ENCODE peak calls at places on chromosomes 6 and 20, in nine cellular contexts. One of them, this sample, is unnamed.

GRCh38 chr20:47509104-47509661 is 7.5 kb downstream of the NCOA3 start:
- DNase-seq in AG20443: no peak
- DNase-seq in lower lobe of right lung: no peak
- DNase-seq in GM12864: no peak
- DNase-seq in lower leg skin: no peak
- DNase-seq in stimulated activated CD4-positive, alpha-beta T cell treated with anti-CD3 and anti-CD28 coated beads, Interleukin-2, amount 100 ng/mL, for 48 hours: no peak
- DNase-seq in NCI-H748 treated with DMSO at 0.1 percent for 48 hours: no peak
- DNase-seq in CD4-positive, alpha-beta memory T cell: no peak
- DNase-seq in upper lobe of left lung: no peak
- DNase-seq in this sample: no peak

GRCh38 chr20:34431168-34431567 is 68.1 kb downstream of the ITCH start:
- DNase-seq in AG20443: no peak
- DNase-seq in lower lobe of right lung: no peak
- DNase-seq in GM12864: no peak
- DNase-seq in lower leg skin: no peak
- DNase-seq in stimulated activated CD4-positive, alpha-beta T cell treated with anti-CD3 and anti-CD28 coated beads, Interleukin-2, amount 100 ng/mL, for 48 hours: no peak
- DNase-seq in NCI-H748 treated with DMSO at 0.1 percent for 48 hours: no peak
- DNase-seq in CD4-positive, alpha-beta memory T cell: no peak
- DNase-seq in upper lobe of left lung: no peak
- DNase-seq in this sample: no peak

GRCh38 chr6:35083507-35083906 is 57.6 kb downstream of the TCP11 start:
- DNase-seq in AG20443: no peak
- DNase-seq in lower lobe of right lung: no peak
- DNase-seq in GM12864: no peak
- DNase-seq in lower leg skin: no peak
- DNase-seq in stimulated activated CD4-positive, alpha-beta T cell treated with anti-CD3 and anti-CD28 coated beads, Interleukin-2, amount 100 ng/mL, for 48 hours: no peak
- DNase-seq in NCI-H748 treated with DMSO at 0.1 percent for 48 hours: no peak
- DNase-seq in CD4-positive, alpha-beta memory T cell: no peak
- DNase-seq in upper lobe of left lung: no peak
- DNase-seq in this sample: no peak

GRCh38 chr6:20350215-20350614 is 51.5 kb upstream of the E2F3 start:
- DNase-seq in AG20443: no peak
- DNase-seq in lower lobe of right lung: no peak
- DNase-seq in GM12864: no peak
- DNase-seq in lower leg skin: no peak
- DNase-seq in stimulated activated CD4-positive, alpha-beta T cell treated with anti-CD3 and anti-CD28 coated beads, Interleukin-2, amount 100 ng/mL, for 48 hours: no peak
- DNase-seq in NCI-H748 treated with DMSO at 0.1 percent for 48 hours: no peak
- DNase-seq in CD4-positive, alpha-beta memory T cell: no peak
- DNase-seq in upper lobe of left lung: no peak
- DNase-seq in this sample: no peak

GRCh38 chr6:153790048-153790447 is 249.0 kb upstream of the OPRM1 start:
- DNase-seq in AG20443: peak
- DNase-seq in lower lobe of right lung: no peak
- DNase-seq in GM12864: no peak
- DNase-seq in lower leg skin: peak
- DNase-seq in stimulated activated CD4-positive, alpha-beta T cell treated with anti-CD3 and anti-CD28 coated beads, Interleukin-2, amount 100 ng/mL, for 48 hours: no peak
- DNase-seq in NCI-H748 treated with DMSO at 0.1 percent for 48 hours: no peak
- DNase-seq in CD4-positive, alpha-beta memory T cell: no peak
- DNase-seq in upper lobe of left lung: no peak
- DNase-seq in this sample: no peak

GRCh38 chr6:108134213-108134973 is 31.4 kb upstream of the NR2E1 start:
- DNase-seq in AG20443: no peak
- DNase-seq in lower lobe of right lung: no peak
- DNase-seq in GM12864: no peak
- DNase-seq in lower leg skin: no peak
- DNase-seq in stimulated activated CD4-positive, alpha-beta T cell treated with anti-CD3 and anti-CD28 coated beads, Interleukin-2, amount 100 ng/mL, for 48 hours: no peak
- DNase-seq in NCI-H748 treated with DMSO at 0.1 percent for 48 hours: no peak
- DNase-seq in CD4-positive, alpha-beta memory T cell: no peak
- DNase-seq in upper lobe of left lung: no peak
- DNase-seq in this sample: no peak

GRCh38 chr6:28542440-28543293 is 17.0 kb downstream of the GPX5 start:
- DNase-seq in AG20443: peak
- DNase-seq in lower lobe of right lung: peak
- DNase-seq in GM12864: peak
- DNase-seq in lower leg skin: no peak
- DNase-seq in stimulated activated CD4-positive, alpha-beta T cell treated with anti-CD3 and anti-CD28 coated beads, Interleukin-2, amount 100 ng/mL, for 48 hours: peak
- DNase-seq in NCI-H748 treated with DMSO at 0.1 percent for 48 hours: peak
- DNase-seq in CD4-positive, alpha-beta memory T cell: peak
- DNase-seq in upper lobe of left lung: no peak
- DNase-seq in this sample: no peak

GRCh38 chr6:80469977-80470376 is 363.5 kb downstream of the BCKDHB start:
- DNase-seq in AG20443: no peak
- DNase-seq in lower lobe of right lung: no peak
- DNase-seq in GM12864: no peak
- DNase-seq in lower leg skin: no peak
- DNase-seq in stimulated activated CD4-positive, alpha-beta T cell treated with anti-CD3 and anti-CD28 coated beads, Interleukin-2, amount 100 ng/mL, for 48 hours: no peak
- DNase-seq in NCI-H748 treated with DMSO at 0.1 percent for 48 hours: no peak
- DNase-seq in CD4-positive, alpha-beta memory T cell: no peak
- DNase-seq in upper lobe of left lung: no peak
- DNase-seq in this sample: no peak

GRCh38 chr6:499617-500016 is 108.1 kb downstream of the IRF4 start:
- DNase-seq in AG20443: no peak
- DNase-seq in lower lobe of right lung: no peak
- DNase-seq in GM12864: no peak
- DNase-seq in lower leg skin: no peak
- DNase-seq in stimulated activated CD4-positive, alpha-beta T cell treated with anti-CD3 and anti-CD28 coated beads, Interleukin-2, amount 100 ng/mL, for 48 hours: no peak
- DNase-seq in NCI-H748 treated with DMSO at 0.1 percent for 48 hours: no peak
- DNase-seq in CD4-positive, alpha-beta memory T cell: no peak
- DNase-seq in upper lobe of left lung: no peak
- DNase-seq in this sample: no peak

GRCh38 chr6:105259912-105260889 is 80.4 kb upstream of the POPDC3 start:
- DNase-seq in AG20443: no peak
- DNase-seq in lower lobe of right lung: no peak
- DNase-seq in GM12864: no peak
- DNase-seq in lower leg skin: no peak
- DNase-seq in stimulated activated CD4-positive, alpha-beta T cell treated with anti-CD3 and anti-CD28 coated beads, Interleukin-2, amount 100 ng/mL, for 48 hours: no peak
- DNase-seq in NCI-H748 treated with DMSO at 0.1 percent for 48 hours: peak
- DNase-seq in CD4-positive, alpha-beta memory T cell: no peak
- DNase-seq in upper lobe of left lung: no peak
- DNase-seq in this sample: no peak

GRCh38 chr6:164034602-164035140 is 620.2 kb downstream of the QKI start:
- DNase-seq in AG20443: no peak
- DNase-seq in lower lobe of right lung: no peak
- DNase-seq in GM12864: no peak
- DNase-seq in lower leg skin: no peak
- DNase-seq in stimulated activated CD4-positive, alpha-beta T cell treated with anti-CD3 and anti-CD28 coated beads, Interleukin-2, amount 100 ng/mL, for 48 hours: no peak
- DNase-seq in NCI-H748 treated with DMSO at 0.1 percent for 48 hours: no peak
- DNase-seq in CD4-positive, alpha-beta memory T cell: no peak
- DNase-seq in upper lobe of left lung: no peak
- DNase-seq in this sample: no peak